ENCODE peak calls at places on chromosomes 16 and 17, in five cellular contexts. G is brain microvascular endothelial cell; O is activated T-cell treated with anti-CD3 and anti-CD28 coated beads for 1 hour; P is stimulated activated CD8-positive, alpha-beta memory T cell treated with anti-CD3 and anti-CD28 coated beads, Interleukin-2, amount 100 ng/mL, for 48 hours; E is ovary. T is an unnamed sample.

GRCh38 chr17:16328997-16329396 is 24.3 kb downstream of the CENPV start:
- DNase-seq in G (no peak), O (no peak), P (no peak), E (no peak), T (no peak)

GRCh38 chr17:51056813-51057510 is 63.7 kb downstream of the SPAG9 start:
- DNase-seq in G (peak; percentile 94), O (no peak), P (no peak), E (no peak), T (no peak)

GRCh38 chr16:62829615-62830014 is 793.4 kb upstream of the CDH8 start:
- DNase-seq in G (no peak), O (no peak), P (no peak), E (no peak), T (no peak)

GRCh38 chr16:27756206-27756970 is 206.4 kb downstream of the KATNIP start:
- DNase-seq in G (no peak), O (no peak), P (no peak), E (no peak), T (no peak)

GRCh38 chr17:61405686-61406542 is 6.3 kb downstream of the TBX2 start:
- DNase-seq in G (no peak), O (no peak), P (no peak), E (peak; percentile 16), T (peak; percentile 13)

GRCh38 chr16:49701867-49702494 is 153.9 kb downstream of the ZNF423 start:
- DNase-seq in G (no peak), O (no peak), P (no peak), E (peak; percentile 81), T (peak; percentile 76)

GRCh38 chr17:17384961-17385360 is 81.8 kb downstream of the NT5M start:
- DNase-seq in G (no peak), O (no peak), P (no peak), E (no peak), T (no peak)

GRCh38 chr17:42325026-42325425 is 36.7 kb downstream of the STAT5A start:
- DNase-seq in G (peak; percentile 64), O (no peak), P (no peak), E (no peak), T (no peak)

GRCh38 chr16:65116818-65117430 is 4.9 kb downstream of the CDH11 start:
- DNase-seq in G (no peak), O (no peak), P (no peak), E (no peak), T (no peak)

GRCh38 chr17:57027852-57028251 is 49.9 kb downstream of the SCPEP1 start:
- DNase-seq in G (no peak), O (no peak), P (no peak), E (no peak), T (no peak)

GRCh38 chr17:62566996-62567578 is 60.4 kb upstream of the MRC2 start:
- DNase-seq in G (no peak), O (no peak), P (no peak), E (no peak), T (no peak)

GRCh38 chr17:53492532-53492931 is 330.2 kb upstream of the KIF2B start:
- DNase-seq in G (no peak), O (no peak), P (no peak), E (no peak), T (no peak)

GRCh38 chr16:54526916-54527315 is 240.3 kb upstream of the IRX3 start:
- DNase-seq in G (peak; percentile 31), O (no peak), P (no peak), E (no peak), T (no peak)

GRCh38 chr16:89343501-89344291 is 126.2 kb downstream of the ZNF778 start:
- DNase-seq in G (no peak), O (no peak), P (no peak), E (no peak), T (no peak)

GRCh38 chr17:67431210-67432015 is 54.3 kb downstream of the PITPNC1 start:
- DNase-seq in G (peak; percentile 74), O (no peak), P (no peak), E (no peak), T (no peak)

GRCh38 chr17:14205992-14206461 is 30.6 kb downstream of the CDRT15 start:
- DNase-seq in G (no peak), O (peak; percentile 57), P (peak; percentile 60), E (no peak), T (peak; percentile 87)

GRCh38 chr17:8143581-8144400 is 8.4 kb downstream of the PER1 start:
- DNase-seq in G (no peak), O (no peak), P (no peak), E (peak; percentile 40), T (no peak)

GRCh38 chr16:8982816-8983215 is 19.1 kb upstream of the USP7 start:
- DNase-seq in G (no peak), O (no peak), P (no peak), E (no peak), T (no peak)

GRCh38 chr17:17098426-17099035 is 56.3 kb downstream of the MPRIP start:
- DNase-seq in G (no peak), O (no peak), P (no peak), E (peak; percentile 57), T (peak; percentile 71)

GRCh38 chr16:68082596-68083238 is 2.5 kb upstream of the NFATC3 start:
- DNase-seq in G (no peak), O (no peak), P (no peak), E (no peak), T (no peak)